ENCODE peak calls at places on chromosomes 12 and 14, in five cellular contexts. One of them, this sample, is unnamed. For H3K36me3, the result is how much of the 10 kb centered on the place peaks cover.

GRCh38 chr14:99790201-99790977 is 2.8 kb upstream of the EML1 start:
- DNase-seq in K562: no peak
- DNase-seq in Caco-2: no peak
- DNase-seq in upper lobe of right lung: no peak
- DNase-seq in MM.1S: no peak
- DNase-seq in this sample: no peak

GRCh38 chr14:54796961-54797360 is 105.7 kb downstream of the GCH1 start:
- DNase-seq in Caco-2: no peak
- DNase-seq in upper lobe of right lung: no peak
- DNase-seq in MM.1S: no peak
- DNase-seq in K562: no peak
- DNase-seq in this sample: no peak

GRCh38 chr14:61889914-61890351 is 127.7 kb downstream of the SNAPC1 start:
- DNase-seq in upper lobe of right lung: no peak
- DNase-seq in MM.1S: peak
- DNase-seq in K562: no peak
- DNase-seq in Caco-2: no peak
- DNase-seq in this sample: no peak

GRCh38 chr14:69711471-69712216 is 55.3 kb upstream of the SRSF5 start:
- DNase-seq in K562: no peak
- DNase-seq in MM.1S: no peak
- DNase-seq in upper lobe of right lung: no peak
- DNase-seq in Caco-2: no peak
- DNase-seq in this sample: peak

GRCh38 chr14:100819829-100820475 is 6.0 kb upstream of the MEG3 start:
- DNase-seq in Caco-2: no peak
- DNase-seq in MM.1S: no peak
- DNase-seq in upper lobe of right lung: no peak
- DNase-seq in K562: no peak
- DNase-seq in this sample: no peak

GRCh38 chr14:91731018-91731417 is 868 bp downstream of the CATSPERB start:
- DNase-seq in MM.1S: no peak
- DNase-seq in upper lobe of right lung: no peak
- DNase-seq in K562: no peak
- DNase-seq in Caco-2: peak
- DNase-seq in this sample: no peak

GRCh38 chr12:13744566-13744965 is 236.8 kb downstream of the GRIN2B start:
- DNase-seq in K562: no peak
- DNase-seq in upper lobe of right lung: no peak
- DNase-seq in MM.1S: no peak
- DNase-seq in Caco-2: no peak
- DNase-seq in this sample: no peak

GRCh38 chr12:10191865-10192264 is 13.0 kb downstream of the TMEM52B start:
- DNase-seq in upper lobe of right lung: no peak
- DNase-seq in MM.1S: no peak
- DNase-seq in Caco-2: no peak
- DNase-seq in K562: no peak
- DNase-seq in this sample: no peak

GRCh38 chr14:37493606-37494005 is 101.4 kb downstream of the FOXA1 start:
- DNase-seq in K562: no peak
- DNase-seq in Caco-2: no peak
- DNase-seq in MM.1S: no peak
- DNase-seq in upper lobe of right lung: no peak
- DNase-seq in this sample: no peak

GRCh38 chr12:33718631-33719030 is 279.0 kb upstream of the SYT10 start:
- DNase-seq in Caco-2: no peak
- DNase-seq in upper lobe of right lung: no peak
- DNase-seq in K562: no peak
- DNase-seq in MM.1S: peak
- DNase-seq in this sample: no peak

GRCh38 chr12:99758997-99759396 is 111.4 kb downstream of the GARIN6 start:
- DNase-seq in Caco-2: no peak
- DNase-seq in K562: no peak
- DNase-seq in upper lobe of right lung: no peak
- DNase-seq in MM.1S: no peak
- DNase-seq in this sample: no peak

GRCh38 chr12:88391556-88391955 is 188.7 kb downstream of the KITLG start:
- DNase-seq in upper lobe of right lung: no peak
- DNase-seq in K562: no peak
- DNase-seq in Caco-2: no peak
- DNase-seq in MM.1S: peak
- DNase-seq in this sample: no peak

GRCh38 chr14:100904307-100905019 is 941 bp upstream of the RTL1 start:
- DNase-seq in upper lobe of right lung: no peak
- DNase-seq in MM.1S: no peak
- DNase-seq in K562: peak
- DNase-seq in Caco-2: peak
- DNase-seq in this sample: no peak

GRCh38 chr12:132851465-132851864 is 22.8 kb upstream of the GOLGA3 start:
- DNase-seq in Caco-2: no peak
- DNase-seq in upper lobe of right lung: no peak
- DNase-seq in K562: no peak
- DNase-seq in MM.1S: no peak
- DNase-seq in this sample: no peak
- H3K36me3 ChIP-seq in Caco-2: under half
- H3K36me3 ChIP-seq in upper lobe of right lung: half or more
- H3K36me3 ChIP-seq in K562: half or more
- H3K36me3 ChIP-seq in MM.1S: under half
- H3K36me3 ChIP-seq in this sample: half or more

GRCh38 chr14:24151404-24152080 is 4.2 kb downstream of the RNF31 start:
- DNase-seq in K562: no peak
- DNase-seq in MM.1S: no peak
- DNase-seq in upper lobe of right lung: no peak
- DNase-seq in Caco-2: no peak
- DNase-seq in this sample: no peak

GRCh38 chr14:24157331-24157730 is 3.7 kb upstream of the IRF9 start:
- DNase-seq in K562: no peak
- DNase-seq in upper lobe of right lung: no peak
- DNase-seq in MM.1S: no peak
- DNase-seq in Caco-2: no peak
- DNase-seq in this sample: no peak

GRCh38 chr14:24150993-24151392 is 3.7 kb downstream of the RNF31 start:
- DNase-seq in Caco-2: no peak
- DNase-seq in upper lobe of right lung: no peak
- DNase-seq in K562: no peak
- DNase-seq in MM.1S: no peak
- DNase-seq in this sample: no peak

GRCh38 chr14:24156840-24157239 is 4.2 kb upstream of the IRF9 start:
- DNase-seq in Caco-2: no peak
- DNase-seq in K562: no peak
- DNase-seq in upper lobe of right lung: no peak
- DNase-seq in MM.1S: no peak
- DNase-seq in this sample: no peak

DNA sequence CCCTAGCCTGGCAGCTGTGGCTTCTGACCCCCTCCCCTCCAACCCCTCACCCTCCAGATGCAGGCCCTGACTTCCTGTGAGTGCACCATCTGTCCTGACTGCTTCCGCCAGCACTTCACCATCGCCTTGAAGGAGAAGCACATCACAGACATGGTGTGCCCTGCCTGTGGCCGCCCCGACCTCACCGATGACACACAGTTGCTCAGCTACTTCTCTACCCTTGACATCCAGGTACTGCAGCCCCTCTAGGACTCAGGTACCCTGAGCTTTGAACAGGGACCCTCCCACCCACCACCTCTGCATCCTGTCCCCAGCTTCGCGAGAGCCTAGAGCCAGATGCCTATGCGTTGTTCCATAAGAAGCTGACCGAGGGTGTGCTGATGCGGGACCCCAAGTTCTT is 6.0 kb upstream of the IRF9 start:
- DNase-seq in Caco-2: no peak
- DNase-seq in upper lobe of right lung: no peak
- DNase-seq in K562: no peak
- DNase-seq in MM.1S: no peak
- DNase-seq in this sample: no peak
- H3K36me3 ChIP-seq in Caco-2: under half
- H3K36me3 ChIP-seq in upper lobe of right lung: half or more
- H3K36me3 ChIP-seq in K562: half or more
- H3K36me3 ChIP-seq in MM.1S: under half
- H3K36me3 ChIP-seq in this sample: half or more

GRCh38 chr14:103699261-103699661 is 16.0 kb downstream of the XRCC3 start:
- DNase-seq in K562: no peak
- DNase-seq in Caco-2: no peak
- DNase-seq in MM.1S: no peak
- DNase-seq in upper lobe of right lung: no peak
- DNase-seq in this sample: no peak

GRCh38 chr14:103702095-103702494 is 13.2 kb downstream of the XRCC3 start:
- DNase-seq in K562: no peak
- DNase-seq in MM.1S: no peak
- DNase-seq in upper lobe of right lung: no peak
- DNase-seq in Caco-2: no peak
- DNase-seq in this sample: no peak

GRCh38 chr14:103702497-103703432 is 12.5 kb downstream of the XRCC3 start:
- DNase-seq in MM.1S: no peak
- DNase-seq in upper lobe of right lung: no peak
- DNase-seq in K562: no peak
- DNase-seq in Caco-2: no peak
- DNase-seq in this sample: no peak

GRCh38 chr14:103699901-103700752 is 15.1 kb downstream of the XRCC3 start:
- DNase-seq in Caco-2: no peak
- DNase-seq in upper lobe of right lung: no peak
- DNase-seq in MM.1S: no peak
- DNase-seq in K562: no peak
- DNase-seq in this sample: peak

DNA sequence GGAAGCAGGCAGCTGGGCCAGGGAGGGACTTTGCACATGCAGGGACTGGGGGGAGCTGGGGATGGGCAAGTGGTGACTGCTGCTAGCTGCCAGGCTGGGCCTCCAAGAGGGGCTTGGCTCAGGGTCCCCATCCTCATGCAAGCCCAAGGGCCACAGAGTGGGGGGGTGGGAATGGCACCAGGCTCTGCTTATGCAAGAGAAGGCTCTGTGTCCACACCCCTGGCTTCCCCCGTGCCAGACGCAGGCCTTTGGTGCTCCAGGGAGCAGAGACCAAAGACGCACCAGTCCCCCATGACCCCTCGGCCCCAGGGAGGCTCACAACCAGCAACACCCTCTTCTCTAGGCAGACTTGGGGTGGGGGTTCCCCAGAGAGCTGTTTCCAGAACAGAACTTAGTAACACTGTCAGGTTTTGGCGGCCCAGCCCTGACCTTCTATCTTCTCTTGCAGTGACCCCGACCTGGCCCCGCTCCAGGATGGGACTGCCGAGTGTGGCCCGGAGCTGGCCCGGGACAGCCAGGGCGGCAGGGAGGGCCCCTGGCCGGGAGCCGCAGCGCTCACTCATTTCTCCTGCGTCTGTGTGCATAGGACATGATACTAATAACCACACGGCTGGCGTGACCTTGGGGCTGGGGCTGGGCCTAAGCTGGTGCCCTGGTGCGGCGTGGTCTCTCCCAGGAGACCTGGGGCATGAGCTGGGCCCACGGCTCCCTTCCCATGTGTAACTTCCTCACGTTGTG is 14.3 kb downstream of the XRCC3 start:
- DNase-seq in MM.1S: no peak
- DNase-seq in upper lobe of right lung: no peak
- DNase-seq in K562: no peak
- DNase-seq in Caco-2: no peak
- DNase-seq in this sample: peak
- H3K36me3 ChIP-seq in MM.1S: under half
- H3K36me3 ChIP-seq in upper lobe of right lung: half or more
- H3K36me3 ChIP-seq in K562: half or more
- H3K36me3 ChIP-seq in Caco-2: under half
- H3K36me3 ChIP-seq in this sample: half or more

DNA sequence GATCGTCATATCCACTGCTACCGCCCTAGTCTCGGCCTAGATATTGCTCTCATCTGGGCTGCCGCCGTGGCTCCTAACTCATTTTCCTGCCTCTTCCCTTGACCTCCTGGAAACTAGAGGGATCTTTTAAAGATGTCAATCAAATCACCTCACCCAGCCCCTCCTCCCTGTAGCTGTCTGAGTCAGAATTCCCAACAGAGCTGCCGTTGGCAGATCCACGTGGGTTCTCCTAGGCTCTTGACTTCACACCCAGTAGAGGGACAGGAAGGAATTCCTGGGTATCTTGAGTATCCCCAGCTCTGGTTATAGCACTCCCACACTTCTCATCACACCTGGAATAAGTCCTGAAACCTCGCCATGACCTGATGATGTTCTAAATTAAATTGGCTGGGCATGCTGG is 11.9 kb downstream of the TGFB3 start:
- DNase-seq in K562: no peak
- DNase-seq in upper lobe of right lung: no peak
- DNase-seq in Caco-2: no peak
- DNase-seq in MM.1S: no peak
- DNase-seq in this sample: no peak
- H3K36me3 ChIP-seq in K562: under half
- H3K36me3 ChIP-seq in upper lobe of right lung: under half
- H3K36me3 ChIP-seq in Caco-2: under half
- H3K36me3 ChIP-seq in MM.1S: under half
- H3K36me3 ChIP-seq in this sample: under half

GRCh38 chr14:23130875-23131274 is 11.8 kb upstream of the CEBPE start:
- DNase-seq in MM.1S: no peak
- DNase-seq in upper lobe of right lung: no peak
- DNase-seq in K562: no peak
- DNase-seq in Caco-2: no peak
- DNase-seq in this sample: no peak
- H3K36me3 ChIP-seq in MM.1S: under half
- H3K36me3 ChIP-seq in upper lobe of right lung: under half
- H3K36me3 ChIP-seq in K562: under half
- H3K36me3 ChIP-seq in Caco-2: under half
- H3K36me3 ChIP-seq in this sample: under half